ENCODE peak calls at places on chromosomes 16 and 17, in seven cellular contexts. F is sigmoid colon, G is K562, P is HL-60, W is transverse colon, U is SK-N-MC, Y is suprapubic skin. R is an unnamed sample.

GRCh38 chr17:50986989-50987660 is 121.0 kb upstream of the TOB1 start:
- DNase-seq in W (no peak), F (no peak), Y (no peak), P (no peak), U (no peak), G (no peak), R (no peak)

GRCh38 chr16:68463904-68464303 is 15.6 kb upstream of the SMPD3 start:
- DNase-seq in U (no peak), Y (no peak), F (no peak), W (no peak), P (no peak), G (no peak), R (no peak)

GRCh38 chr16:63907251-63907650 is 1214.6 kb downstream of the CDH11 start:
- DNase-seq in Y (no peak), F (no peak), P (no peak), G (no peak), U (no peak), W (no peak), R (no peak)

GRCh38 chr16:63372283-63372682 is 1336.0 kb upstream of the CDH8 start:
- DNase-seq in Y (no peak), F (no peak), W (no peak), P (no peak), G (no peak), U (no peak), R (no peak)

GRCh38 chr16:2515180-2515803 is 1.5 kb downstream of the ATP6V0C start:
- DNase-seq in U (no peak), W (no peak), F (no peak), G (peak), Y (peak), P (peak), R (no peak)

GRCh38 chr17:74493381-74493833 is 27.0 kb downstream of the CD300A start:
- DNase-seq in F (peak), Y (peak), G (peak), P (peak), U (peak), W (peak), R (peak)

GRCh38 chr16:90012978-90013745 is 6.1 kb downstream of the DBNDD1 start:
- DNase-seq in W (no peak), P (no peak), Y (no peak), U (no peak), F (no peak), G (no peak), R (no peak)

GRCh38 chr16:48384305-48384981 is 770 bp downstream of the SIAH1 start:
- DNase-seq in W (peak), U (no peak), P (no peak), Y (no peak), G (peak), F (peak), R (peak)

GRCh38 chr16:22300427-22301071 is 3.3 kb downstream of the POLR3E start:
- DNase-seq in Y (no peak), G (peak), F (peak), U (no peak), P (no peak), W (peak), R (peak)

GRCh38 chr16:6081320-6081976 is 983.9 kb upstream of the EEF2KMT start:
- DNase-seq in W (peak), G (peak), U (peak), F (no peak), P (peak), Y (no peak), R (peak)

GRCh38 chr17:68498479-68499326 is 13.5 kb upstream of the PRKAR1A start:
- DNase-seq in W (no peak), P (peak), Y (no peak), G (no peak), F (no peak), U (no peak), R (no peak)

GRCh38 chr17:66975614-66976378 is 11.3 kb downstream of the CACNG4 start:
- DNase-seq in F (no peak), G (peak), W (no peak), U (no peak), Y (no peak), P (no peak), R (peak)

GRCh38 chr17:57277923-57278604 is 21.7 kb downstream of the MSI2 start:
- DNase-seq in Y (no peak), P (no peak), F (no peak), G (no peak), U (no peak), W (no peak), R (no peak)

GRCh38 chr17:12691173-12691572 is 25.5 kb downstream of the MYOCD start:
- DNase-seq in P (no peak), Y (no peak), W (no peak), U (no peak), G (no peak), F (peak), R (no peak)

GRCh38 chr16:79328327-79329162 is 272.0 kb downstream of the MAF start:
- DNase-seq in U (no peak), G (no peak), W (no peak), F (no peak), P (peak), Y (no peak), R (no peak)

GRCh38 chr16:8935989-8936388 is 27.7 kb downstream of the USP7 start:
- DNase-seq in Y (no peak), W (peak), F (no peak), P (no peak), G (no peak), U (no peak), R (peak)

GRCh38 chr17:78300962-78301820 is 58.7 kb downstream of the SOCS3 start:
- DNase-seq in F (no peak), Y (no peak), G (no peak), P (no peak), W (no peak), U (no peak), R (no peak)

GRCh38 chr16:57802635-57803412 is 533 bp upstream of the KIFC3 start:
- DNase-seq in G (peak), F (no peak), Y (no peak), P (no peak), W (no peak), U (no peak), R (peak)

GRCh38 chr16:73956592-73957495 is 339.8 kb upstream of the PSMD7 start:
- DNase-seq in G (peak), U (no peak), F (peak), W (peak), P (peak), Y (no peak), R (peak)

GRCh38 chr16:19837331-19837943 is 47.2 kb downstream of the GPRC5B start:
- DNase-seq in F (no peak), P (no peak), W (no peak), Y (no peak), G (no peak), U (no peak), R (no peak)

GRCh38 chr16:23432176-23433128 is 20.5 kb downstream of the COG7 start:
- DNase-seq in G (no peak), Y (no peak), W (no peak), P (no peak), U (no peak), F (no peak), R (peak)

GRCh38 chr17:72967963-72968585 is 124.4 kb downstream of the SLC39A11 start:
- DNase-seq in P (no peak), W (no peak), U (no peak), G (no peak), Y (no peak), F (no peak), R (no peak)
- TF ChIP-seq POLR2AphosphoS5 in P (no peak), W (no peak), U (no peak), G (no peak), Y (no peak), F (no peak), R (no peak)

DNA sequence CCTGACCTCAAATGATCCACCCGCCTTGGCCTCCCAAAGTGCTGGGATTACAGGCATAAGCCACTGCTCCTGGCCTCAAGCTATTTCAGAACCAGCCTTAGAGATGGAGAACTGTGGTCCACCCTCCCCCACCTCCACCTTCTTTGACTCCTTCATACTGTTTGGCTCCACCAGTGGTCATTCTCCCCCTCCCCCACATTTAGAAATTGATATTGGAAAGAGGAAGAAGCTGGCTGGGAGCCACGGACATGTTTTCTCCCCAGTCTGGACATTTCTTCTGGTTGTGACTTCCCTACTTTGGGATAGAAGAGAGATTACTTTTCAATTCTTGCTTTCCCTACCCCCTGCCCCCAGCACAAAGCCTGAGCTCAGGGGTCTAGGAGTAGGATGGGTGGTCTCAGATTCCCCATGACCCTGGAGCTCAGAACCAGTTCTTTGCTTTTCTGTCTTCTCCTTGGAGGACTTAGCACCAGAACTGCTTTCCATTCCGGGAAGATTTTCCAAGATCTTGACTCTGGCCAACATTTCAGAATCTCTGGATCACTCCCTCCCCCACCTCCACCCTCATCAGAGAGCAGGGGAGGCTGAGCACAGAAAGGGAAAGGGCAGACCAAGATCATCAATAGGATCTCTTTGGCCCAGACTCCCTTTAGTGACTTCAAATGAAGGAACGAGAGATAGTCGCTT is 16.3 kb downstream of the CAVIN1 start:
- DNase-seq in P (no peak), U (no peak), F (no peak), Y (no peak), G (peak), W (no peak), R (no peak)
- TF ChIP-seq POLR2AphosphoS5 in P (no peak), U (no peak), F (no peak), Y (no peak), G (no peak), W (no peak), R (no peak)

DNA sequence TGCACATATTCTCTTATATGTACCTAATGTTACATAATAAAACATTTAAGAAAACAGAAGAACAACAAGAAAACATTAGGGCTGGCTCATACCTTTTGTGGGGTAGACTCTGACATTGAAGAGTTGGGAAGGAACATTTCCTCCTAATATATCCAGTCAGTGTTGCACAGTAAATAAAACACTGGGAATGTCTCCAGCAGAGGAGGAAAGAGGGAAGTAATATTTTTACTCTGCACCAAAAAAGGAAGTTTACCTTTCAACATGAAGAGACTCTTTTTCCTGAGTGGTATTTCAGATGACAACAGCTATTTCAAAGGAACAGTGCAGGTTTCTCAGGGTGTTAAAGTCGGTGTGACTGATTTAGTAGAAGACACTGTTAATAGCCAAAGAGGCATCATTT is 31.9 kb downstream of the EPN2 start:
- DNase-seq in F (no peak), G (no peak), W (no peak), P (no peak), Y (no peak), U (no peak), R (no peak)
- TF ChIP-seq POLR2AphosphoS5 in F (no peak), G (no peak), W (no peak), P (no peak), Y (no peak), U (no peak), R (no peak)

DNA sequence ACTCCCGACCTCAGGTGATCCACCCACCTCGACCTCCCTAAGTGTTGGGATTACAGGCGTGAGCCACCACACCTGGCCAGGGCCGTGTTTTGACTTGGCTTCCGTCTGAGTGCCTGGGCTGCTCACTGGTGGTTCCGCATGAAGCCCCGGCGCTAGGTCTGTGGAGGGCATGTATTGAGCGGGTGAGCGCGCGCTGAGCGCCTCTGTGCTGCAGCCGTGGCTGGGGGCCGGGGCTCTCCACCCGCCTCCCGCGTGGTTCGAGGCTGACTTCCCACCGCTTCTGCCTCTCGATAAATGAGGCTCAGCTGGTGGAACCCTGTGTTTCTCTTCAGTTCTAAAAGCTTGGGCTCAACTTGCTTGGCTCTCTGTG is 38.9 kb upstream of the ATP2A3 start:
- DNase-seq in Y (no peak), W (no peak), G (no peak), F (peak), U (no peak), P (no peak), R (no peak)
- TF ChIP-seq POLR2AphosphoS5 in Y (no peak), W (no peak), G (no peak), F (peak), U (no peak), P (no peak), R (no peak)

GRCh38 chr17:43546317-43547188 is at the start of gene ETV4:
- DNase-seq in W (peak), G (peak), P (peak), Y (peak), U (peak), F (peak), R (peak)

GRCh38 chr17:43543300-43543699 is 2.8 kb downstream of the ETV4 start:
- DNase-seq in G (no peak), Y (no peak), W (no peak), U (no peak), P (no peak), F (no peak), R (no peak)

GRCh38 chr17:43545383-43545632 is 832 bp downstream of the ETV4 start:
- DNase-seq in F (no peak), Y (peak), W (peak), P (no peak), G (no peak), U (no peak), R (no peak)

GRCh38 chr17:43542854-43543253 is 3.3 kb downstream of the ETV4 start:
- DNase-seq in W (no peak), U (no peak), G (no peak), P (no peak), Y (no peak), F (no peak), R (no peak)

DNA sequence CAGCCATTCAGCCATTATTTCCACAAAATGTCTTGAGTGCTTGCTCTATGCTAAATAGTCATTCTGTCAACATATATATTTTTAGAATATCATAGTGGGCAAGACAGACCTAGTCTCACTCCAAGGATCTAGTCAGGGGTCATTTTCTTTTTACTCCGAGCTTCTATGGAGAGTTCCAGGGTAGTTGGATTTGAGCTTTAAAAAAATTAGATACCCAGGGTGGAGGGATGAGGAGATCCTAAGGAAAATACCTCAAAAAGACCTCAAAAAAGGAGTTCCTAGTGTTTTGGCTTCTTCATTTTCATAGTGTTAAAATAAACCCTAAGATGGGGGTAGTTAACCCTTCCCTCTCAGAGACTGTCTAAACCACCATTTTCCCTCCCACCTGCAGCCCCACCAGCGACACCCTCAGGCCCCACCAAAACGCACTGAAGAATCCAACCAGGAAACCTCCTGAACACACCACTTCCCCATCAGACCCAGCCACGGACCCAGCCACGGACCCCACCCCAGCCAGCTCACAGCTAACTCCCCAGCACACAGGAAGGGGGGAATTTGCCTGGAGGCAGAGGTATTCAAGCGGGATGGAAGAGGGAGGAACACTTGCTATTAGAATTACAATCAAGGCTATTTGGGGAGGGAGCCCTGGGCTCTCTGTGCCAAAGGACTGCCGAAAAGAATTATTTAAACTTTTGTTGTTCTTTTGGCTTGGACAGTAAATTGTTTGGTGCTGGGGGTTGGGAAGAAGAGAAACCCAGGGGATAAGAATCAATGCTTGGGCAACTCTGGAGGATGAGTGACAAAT is 2.2 kb downstream of the ETV4 start:
- DNase-seq in G (peak), Y (no peak), P (peak), W (no peak), U (no peak), F (no peak), R (peak)
- TF ChIP-seq POLR2AphosphoS5 in G (no peak), Y (no peak), P (no peak), W (no peak), U (no peak), F (no peak), R (no peak)

GRCh38 chr17:82876602-82877391 is 37.0 kb upstream of the ZNF750 start:
- DNase-seq in W (peak), P (no peak), F (peak), U (no peak), Y (peak), G (peak), R (peak)
- TF ChIP-seq POLR2AphosphoS5 in W (peak), P (no peak), F (peak), U (no peak), Y (no peak), G (no peak), R (no peak)

GRCh38 chr17:75694536-75694935 is 26.7 kb upstream of the ITGB4 start:
- DNase-seq in G (no peak), U (no peak), F (peak), W (no peak), Y (no peak), P (no peak), R (no peak)
- TF ChIP-seq POLR2AphosphoS5 in G (no peak), U (no peak), F (peak), W (no peak), Y (no peak), P (no peak), R (no peak)

GRCh38 chr17:8072727-8073461 is 14.6 kb downstream of the ALOX12B start:
- DNase-seq in U (no peak), F (no peak), P (no peak), G (no peak), Y (no peak), W (no peak), R (no peak)
- TF ChIP-seq POLR2AphosphoS5 in U (no peak), F (no peak), P (no peak), G (no peak), Y (no peak), W (no peak), R (no peak)

DNA sequence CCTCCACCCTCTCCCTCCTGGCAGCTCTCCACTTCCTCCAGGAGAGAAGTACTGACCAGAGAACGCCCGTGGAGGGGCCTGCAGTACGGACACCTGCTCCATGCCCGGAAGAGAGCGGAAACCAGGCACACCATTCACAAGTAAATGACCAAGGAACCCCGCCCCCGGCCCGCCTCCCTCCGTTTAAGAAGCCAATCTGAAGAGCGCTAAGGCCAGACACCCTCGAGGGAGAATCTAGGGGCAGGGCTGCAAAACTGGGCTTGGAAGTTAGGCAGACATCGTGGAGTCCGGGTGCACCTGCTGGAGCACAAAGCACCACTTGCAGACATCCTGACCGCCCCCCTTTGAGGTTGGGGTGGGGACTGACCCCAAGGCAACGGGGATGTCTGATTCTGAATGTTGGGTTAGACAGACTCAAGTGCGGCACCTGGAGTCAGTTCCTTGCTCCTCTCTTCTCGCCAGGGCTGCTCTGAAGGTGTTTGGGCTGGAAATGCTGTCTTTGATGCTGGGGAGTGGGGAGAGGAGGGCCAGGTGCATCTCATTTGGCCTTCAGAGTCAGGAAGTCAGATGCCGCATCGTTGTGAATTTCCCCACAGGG is 964 bp upstream of the FAAP100 start:
- DNase-seq in U (peak), F (peak), G (peak), P (no peak), Y (peak), W (peak), R (peak)
- TF ChIP-seq POLR2AphosphoS5 in U (peak), F (no peak), G (no peak), P (peak), Y (no peak), W (no peak), R (peak)